ENCODE peak calls at places on chromosomes 2 and 18, in six cellular contexts. One of them, this sample, is unnamed.
A peak's percentile ranks its signal among the peaks of the same experiment; 100 is the strongest.

GRCh38 chr2:197306691-197307030 is 3.9 kb downstream of the ANKRD44 start:
- DNase-seq in mammary epithelial cell: peak; percentile 54
- DNase-seq in K562: no peak
- DNase-seq in NT2/D1: no peak
- DNase-seq in IMR-90: no peak
- DNase-seq in GM23248: peak; percentile 71
- DNase-seq in this sample: no peak

GRCh38 chr2:30665761-30666306 is 141.4 kb downstream of the CAPN13 start:
- DNase-seq in mammary epithelial cell: no peak
- DNase-seq in K562: no peak
- DNase-seq in NT2/D1: no peak
- DNase-seq in IMR-90: no peak
- DNase-seq in GM23248: no peak
- DNase-seq in this sample: no peak

GRCh38 chr2:16622399-16622968 is 43.1 kb downstream of the CYRIA start:
- DNase-seq in mammary epithelial cell: no peak
- DNase-seq in K562: no peak
- DNase-seq in NT2/D1: no peak
- DNase-seq in IMR-90: peak; percentile 20
- DNase-seq in GM23248: no peak
- DNase-seq in this sample: no peak

GRCh38 chr2:231436957-231437356 is 27.3 kb downstream of the NCL start:
- DNase-seq in mammary epithelial cell: no peak
- DNase-seq in K562: no peak
- DNase-seq in NT2/D1: no peak
- DNase-seq in IMR-90: no peak
- DNase-seq in GM23248: no peak
- DNase-seq in this sample: no peak

GRCh38 chr2:216188956-216189355 is 79.8 kb downstream of the XRCC5 start:
- DNase-seq in mammary epithelial cell: peak; percentile 85
- DNase-seq in K562: no peak
- DNase-seq in NT2/D1: no peak
- DNase-seq in IMR-90: peak; percentile 18
- DNase-seq in GM23248: peak; percentile 85
- DNase-seq in this sample: peak; percentile 85

GRCh38 chr18:6044773-6045172 is 149.5 kb upstream of the TMEM200C start:
- DNase-seq in mammary epithelial cell: no peak
- DNase-seq in K562: no peak
- DNase-seq in NT2/D1: no peak
- DNase-seq in IMR-90: peak; percentile 36
- DNase-seq in GM23248: no peak
- DNase-seq in this sample: no peak

GRCh38 chr18:24567199-24567598 is 106.8 kb downstream of the HRH4 start:
- DNase-seq in mammary epithelial cell: peak; percentile 99
- DNase-seq in K562: no peak
- DNase-seq in NT2/D1: no peak
- DNase-seq in IMR-90: peak; percentile 59
- DNase-seq in GM23248: peak; percentile 51
- DNase-seq in this sample: no peak

GRCh38 chr2:10454505-10454904 is 6.4 kb upstream of the ODC1 start:
- DNase-seq in mammary epithelial cell: no peak
- DNase-seq in K562: no peak
- DNase-seq in NT2/D1: no peak
- DNase-seq in IMR-90: no peak
- DNase-seq in GM23248: no peak
- DNase-seq in this sample: peak; percentile 39

GRCh38 chr2:218516614-218517013 is 51.5 kb downstream of the USP37 start:
- DNase-seq in mammary epithelial cell: no peak
- DNase-seq in K562: peak; percentile 33
- DNase-seq in NT2/D1: peak; percentile 6
- DNase-seq in IMR-90: peak; percentile 5
- DNase-seq in GM23248: peak; percentile 22
- DNase-seq in this sample: peak; percentile 16

GRCh38 chr2:181203412-181203811 is 223.0 kb downstream of the UBE2E3 start:
- DNase-seq in mammary epithelial cell: peak; percentile 87
- DNase-seq in K562: no peak
- DNase-seq in NT2/D1: peak; percentile 32
- DNase-seq in IMR-90: peak; percentile 83
- DNase-seq in GM23248: peak; percentile 85
- DNase-seq in this sample: peak; percentile 53

GRCh38 chr2:225074919-225075681 is 32.8 kb upstream of the DOCK10 start:
- DNase-seq in mammary epithelial cell: no peak
- DNase-seq in K562: no peak
- DNase-seq in NT2/D1: no peak
- DNase-seq in IMR-90: no peak
- DNase-seq in GM23248: peak; percentile 61
- DNase-seq in this sample: no peak

GRCh38 chr2:201696151-201696659 is 2.2 kb downstream of the MPP4 start:
- DNase-seq in mammary epithelial cell: peak; percentile 74
- DNase-seq in K562: no peak
- DNase-seq in NT2/D1: no peak
- DNase-seq in IMR-90: peak; percentile 96
- DNase-seq in GM23248: peak; percentile 93
- DNase-seq in this sample: peak; percentile 55

GRCh38 chr2:60634443-60634842 is 81.0 kb upstream of the BCL11A start:
- DNase-seq in mammary epithelial cell: no peak
- DNase-seq in K562: no peak
- DNase-seq in NT2/D1: no peak
- DNase-seq in IMR-90: no peak
- DNase-seq in GM23248: peak; percentile 38
- DNase-seq in this sample: no peak

GRCh38 chr2:120810639-120811038 is 75.0 kb downstream of the GLI2 start:
- DNase-seq in mammary epithelial cell: no peak
- DNase-seq in K562: no peak
- DNase-seq in NT2/D1: no peak
- DNase-seq in IMR-90: no peak
- DNase-seq in GM23248: no peak
- DNase-seq in this sample: no peak

GRCh38 chr18:59660398-59660797 is 36.8 kb downstream of the CCBE1 start:
- DNase-seq in mammary epithelial cell: no peak
- DNase-seq in K562: no peak
- DNase-seq in NT2/D1: no peak
- DNase-seq in IMR-90: no peak
- DNase-seq in GM23248: no peak
- DNase-seq in this sample: no peak

GRCh38 chr2:120620025-120620793 is 115.5 kb upstream of the GLI2 start:
- DNase-seq in mammary epithelial cell: peak; percentile 94
- DNase-seq in K562: no peak
- DNase-seq in NT2/D1: no peak
- DNase-seq in IMR-90: peak; percentile 57
- DNase-seq in GM23248: peak; percentile 81
- DNase-seq in this sample: peak; percentile 48

GRCh38 chr2:8522682-8523081 is 159.2 kb upstream of the ID2 start:
- DNase-seq in mammary epithelial cell: no peak
- DNase-seq in K562: no peak
- DNase-seq in NT2/D1: no peak
- DNase-seq in IMR-90: no peak
- DNase-seq in GM23248: no peak
- DNase-seq in this sample: no peak
- H3K4me1 ChIP-seq in mammary epithelial cell: no peaks in the 10 kb centered on the region
- H3K4me1 ChIP-seq in K562: peaks cover 24% of the 10 kb centered on the region
- H3K4me1 ChIP-seq in NT2/D1: no peaks in the 10 kb centered on the region
- H3K4me1 ChIP-seq in IMR-90: no peaks in the 10 kb centered on the region
- H3K4me1 ChIP-seq in GM23248: no peaks in the 10 kb centered on the region
- H3K4me1 ChIP-seq in this sample: no peaks in the 10 kb centered on the region

GRCh38 chr2:101295895-101296294 is 12.6 kb downstream of the RNF149 start:
- DNase-seq in mammary epithelial cell: no peak
- DNase-seq in K562: no peak
- DNase-seq in NT2/D1: no peak
- DNase-seq in IMR-90: peak; percentile 86
- DNase-seq in GM23248: peak; percentile 82
- DNase-seq in this sample: peak; percentile 56
- H3K9ac ChIP-seq in mammary epithelial cell: no peak overlapping the region
- H3K9ac ChIP-seq in K562: no peak overlapping the region
- H3K9ac ChIP-seq in NT2/D1: no peak overlapping the region
- H3K9ac ChIP-seq in IMR-90: no peak overlapping the region
- H3K9ac ChIP-seq in GM23248: peak overlapping the region; percentile 33
- H3K9ac ChIP-seq in this sample: no peak overlapping the region

GRCh38 chr18:35343936-35344735 is at the start of gene ZNF24:
- DNase-seq in mammary epithelial cell: peak; percentile 87
- DNase-seq in K562: peak; percentile 98
- DNase-seq in NT2/D1: peak; percentile 80
- DNase-seq in IMR-90: peak; percentile 87
- DNase-seq in GM23248: peak; percentile 98
- DNase-seq in this sample: peak; percentile 99
- H3K4me1 ChIP-seq in mammary epithelial cell: peaks cover 7% of the 10 kb centered on the region
- H3K4me1 ChIP-seq in K562: peaks cover 10% of the 10 kb centered on the region
- H3K4me1 ChIP-seq in NT2/D1: no peaks in the 10 kb centered on the region
- H3K4me1 ChIP-seq in IMR-90: peaks cover 2% of the 10 kb centered on the region
- H3K4me1 ChIP-seq in GM23248: peaks cover 20% of the 10 kb centered on the region
- H3K4me1 ChIP-seq in this sample: peaks cover 23% of the 10 kb centered on the region

GRCh38 chr2:101967826-101968498 is 23.8 kb upstream of the IL1R2 start:
- DNase-seq in mammary epithelial cell: no peak
- DNase-seq in K562: no peak
- DNase-seq in NT2/D1: no peak
- DNase-seq in IMR-90: no peak
- DNase-seq in GM23248: peak; percentile 74
- DNase-seq in this sample: peak; percentile 76

GRCh38 chr2:101970901-101971300 is 20.9 kb upstream of the IL1R2 start:
- DNase-seq in mammary epithelial cell: no peak
- DNase-seq in K562: no peak
- DNase-seq in NT2/D1: no peak
- DNase-seq in IMR-90: no peak
- DNase-seq in GM23248: no peak
- DNase-seq in this sample: no peak

GRCh38 chr2:101971836-101972235 is 19.9 kb upstream of the IL1R2 start:
- DNase-seq in mammary epithelial cell: no peak
- DNase-seq in K562: no peak
- DNase-seq in NT2/D1: no peak
- DNase-seq in IMR-90: no peak
- DNase-seq in GM23248: peak; percentile 27
- DNase-seq in this sample: peak; percentile 36

GRCh38 chr2:101972621-101973434 is 18.9 kb upstream of the IL1R2 start:
- DNase-seq in mammary epithelial cell: peak; percentile 79
- DNase-seq in K562: no peak
- DNase-seq in NT2/D1: no peak
- DNase-seq in IMR-90: peak; percentile 76
- DNase-seq in GM23248: peak; percentile 96
- DNase-seq in this sample: peak; percentile 74

GRCh38 chr2:101969723-101970122 is 22.0 kb upstream of the IL1R2 start:
- DNase-seq in mammary epithelial cell: no peak
- DNase-seq in K562: no peak
- DNase-seq in NT2/D1: peak; percentile 81
- DNase-seq in IMR-90: no peak
- DNase-seq in GM23248: no peak
- DNase-seq in this sample: no peak
- H3K9ac ChIP-seq in mammary epithelial cell: no peak overlapping the region
- H3K9ac ChIP-seq in K562: no peak overlapping the region
- H3K9ac ChIP-seq in NT2/D1: no peak overlapping the region
- H3K9ac ChIP-seq in IMR-90: no peak overlapping the region
- H3K9ac ChIP-seq in GM23248: no peak overlapping the region
- H3K9ac ChIP-seq in this sample: no peak overlapping the region

GRCh38 chr2:39545957-39546356 is 108.9 kb upstream of the MAP4K3 start:
- DNase-seq in mammary epithelial cell: no peak
- DNase-seq in K562: no peak
- DNase-seq in NT2/D1: no peak
- DNase-seq in IMR-90: no peak
- DNase-seq in GM23248: no peak
- DNase-seq in this sample: no peak
- H3K4me1 ChIP-seq in mammary epithelial cell: peaks cover 41% of the 10 kb centered on the region
- H3K4me1 ChIP-seq in K562: no peaks in the 10 kb centered on the region
- H3K4me1 ChIP-seq in NT2/D1: no peaks in the 10 kb centered on the region
- H3K4me1 ChIP-seq in IMR-90: peaks cover 2% of the 10 kb centered on the region
- H3K4me1 ChIP-seq in GM23248: peaks cover 2% of the 10 kb centered on the region
- H3K4me1 ChIP-seq in this sample: no peaks in the 10 kb centered on the region

This sample was measured in adipocyte.